ENCODE peak calls at places on chromosomes 16 and 17, in four cellular contexts. One of them, this sample, is unnamed.
A peak's percentile ranks its signal among the peaks of the same experiment; 100 is the strongest.

GRCh38 chr17:77308768-77309726 is 168.3 kb downstream of the SEC14L1 start:
- DNase-seq in BE2C: peak; percentile 37
- DNase-seq in HCT116: no peak
- DNase-seq in mesenchymal stem cell: peak; percentile 83
- DNase-seq in this sample: peak; percentile 83

GRCh38 chr17:40326832-40327199 is 17.8 kb downstream of the RARA start:
- DNase-seq in BE2C: no peak
- DNase-seq in HCT116: no peak
- DNase-seq in mesenchymal stem cell: no peak
- DNase-seq in this sample: no peak

GRCh38 chr16:29743827-29744531 is 1.8 kb downstream of the C16orf54 start:
- DNase-seq in HCT116: no peak
- DNase-seq in BE2C: no peak
- DNase-seq in mesenchymal stem cell: no peak
- DNase-seq in this sample: no peak

GRCh38 chr17:78120971-78121800 is 7.4 kb downstream of the TMC6 start:
- DNase-seq in HCT116: no peak
- DNase-seq in BE2C: no peak
- DNase-seq in mesenchymal stem cell: no peak
- DNase-seq in this sample: no peak

GRCh38 chr16:67157106-67157748 is 2.5 kb downstream of the TRADD start:
- DNase-seq in BE2C: no peak
- DNase-seq in HCT116: no peak
- DNase-seq in mesenchymal stem cell: no peak
- DNase-seq in this sample: no peak

GRCh38 chr17:48614904-48615211 is 234 bp downstream of the HOXB8 start:
- DNase-seq in HCT116: no peak
- DNase-seq in mesenchymal stem cell: no peak
- DNase-seq in BE2C: no peak
- DNase-seq in this sample: no peak

GRCh38 chr17:45648642-45649041 is 135.5 kb upstream of the CRHR1 start:
- DNase-seq in BE2C: no peak
- DNase-seq in mesenchymal stem cell: no peak
- DNase-seq in HCT116: no peak
- DNase-seq in this sample: no peak

GRCh38 chr16:4184038-4184702 is 57.7 kb downstream of the SRL start:
- DNase-seq in HCT116: no peak
- DNase-seq in BE2C: no peak
- DNase-seq in mesenchymal stem cell: no peak
- DNase-seq in this sample: no peak

GRCh38 chr16:27177031-27177774 is 26.1 kb upstream of the KDM8 start:
- DNase-seq in HCT116: no peak
- DNase-seq in mesenchymal stem cell: peak; percentile 68
- DNase-seq in BE2C: no peak
- DNase-seq in this sample: peak; percentile 48

GRCh38 chr16:53458623-53459022 is 24.4 kb downstream of the RBL2 start:
- DNase-seq in BE2C: peak; percentile 24
- DNase-seq in HCT116: no peak
- DNase-seq in mesenchymal stem cell: no peak
- DNase-seq in this sample: no peak

GRCh38 chr16:49467540-49468372 is 94.2 kb downstream of the C16orf78 start:
- DNase-seq in HCT116: no peak
- DNase-seq in BE2C: no peak
- DNase-seq in mesenchymal stem cell: no peak
- DNase-seq in this sample: no peak

GRCh38 chr17:2243953-2244352 is 59.6 kb downstream of the SMG6 start:
- DNase-seq in BE2C: no peak
- DNase-seq in HCT116: no peak
- DNase-seq in mesenchymal stem cell: peak; percentile 69
- DNase-seq in this sample: peak; percentile 58

GRCh38 chr17:39057807-39058206 is 90.6 kb upstream of the FBXO47 start:
- DNase-seq in HCT116: no peak
- DNase-seq in mesenchymal stem cell: no peak
- DNase-seq in BE2C: no peak
- DNase-seq in this sample: no peak
- H3K4me3 ChIP-seq in HCT116: peak overlapping the region; percentile 77
- H3K4me3 ChIP-seq in mesenchymal stem cell: peak overlapping the region; percentile 87
- H3K4me3 ChIP-seq in BE2C: peak overlapping the region; percentile 81
- H3K4me3 ChIP-seq in this sample: peak overlapping the region; percentile 88

GRCh38 chr17:35715416-35715815 is 16.0 kb upstream of the RASL10B start:
- DNase-seq in mesenchymal stem cell: no peak
- DNase-seq in BE2C: peak; percentile 28
- DNase-seq in HCT116: no peak
- DNase-seq in this sample: no peak

GRCh38 chr17:35716897-35717839 is 14.3 kb upstream of the RASL10B start:
- DNase-seq in BE2C: no peak
- DNase-seq in HCT116: no peak
- DNase-seq in mesenchymal stem cell: peak; percentile 46
- DNase-seq in this sample: peak; percentile 86

GRCh38 chr17:35713069-35713728 is 18.2 kb upstream of the RASL10B start:
- DNase-seq in mesenchymal stem cell: peak; percentile 99
- DNase-seq in HCT116: no peak
- DNase-seq in BE2C: peak; percentile 44
- DNase-seq in this sample: peak; percentile 80

GRCh38 chr17:35714988-35715387 is 16.5 kb upstream of the RASL10B start:
- DNase-seq in mesenchymal stem cell: no peak
- DNase-seq in HCT116: no peak
- DNase-seq in BE2C: no peak
- DNase-seq in this sample: peak; percentile 34

GRCh38 chr17:35716173-35716572 is 15.3 kb upstream of the RASL10B start:
- DNase-seq in HCT116: no peak
- DNase-seq in BE2C: no peak
- DNase-seq in mesenchymal stem cell: no peak
- DNase-seq in this sample: no peak
- H3K4me1 ChIP-seq in HCT116: no peaks in the 10 kb centered on the region
- H3K4me1 ChIP-seq in BE2C: peaks cover 29% of the 10 kb centered on the region
- H3K4me1 ChIP-seq in mesenchymal stem cell: no peaks in the 10 kb centered on the region
- H3K4me1 ChIP-seq in this sample: peaks cover 68% of the 10 kb centered on the region

GRCh38 chr16:74605332-74605731 is 1.6 kb downstream of the GLG1 start:
- DNase-seq in BE2C: no peak
- DNase-seq in mesenchymal stem cell: no peak
- DNase-seq in HCT116: no peak
- DNase-seq in this sample: peak; percentile 28
- H3K4me3 ChIP-seq in BE2C: peak overlapping the region; percentile 88
- H3K4me3 ChIP-seq in mesenchymal stem cell: peak overlapping the region; percentile 96
- H3K4me3 ChIP-seq in HCT116: peak overlapping the region; percentile 85
- H3K4me3 ChIP-seq in this sample: peak overlapping the region; percentile 86

DNA sequence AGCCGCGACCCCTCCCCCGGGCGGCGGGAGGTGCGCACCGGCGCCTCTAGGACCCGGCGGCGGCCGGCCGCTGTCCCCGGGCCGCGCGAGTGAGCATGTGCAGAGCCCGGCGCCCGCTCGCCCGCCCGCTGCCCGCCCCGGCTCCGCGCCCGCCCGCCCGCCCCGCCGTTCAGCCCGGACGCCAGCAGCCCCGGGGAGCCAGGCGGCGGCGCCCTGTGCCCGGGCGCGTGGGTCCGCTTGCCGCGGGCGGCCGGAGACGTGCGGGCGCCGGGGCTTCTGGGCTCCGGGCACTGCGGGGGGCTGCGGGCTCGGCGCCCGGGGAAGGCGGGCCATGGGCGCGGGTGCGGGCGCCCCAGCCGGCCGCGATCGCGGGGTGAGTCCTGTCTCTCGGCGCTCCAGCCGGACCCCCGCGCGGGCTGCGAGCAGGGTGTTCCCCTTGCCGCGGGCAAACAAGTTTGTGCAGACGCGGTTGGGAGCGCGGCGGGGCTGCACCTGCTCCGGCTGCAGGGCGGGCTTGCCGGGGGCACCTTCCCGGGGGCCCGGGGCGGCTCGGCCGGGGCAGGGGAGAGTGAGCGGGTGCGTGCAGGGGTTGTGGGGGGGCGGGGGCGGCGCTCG is at the start of gene WSCD1:
- DNase-seq in HCT116: no peak
- DNase-seq in mesenchymal stem cell: peak; percentile 24
- DNase-seq in BE2C: no peak
- DNase-seq in this sample: peak; percentile 76
- H3K4me1 ChIP-seq in HCT116: no peaks in the 10 kb centered on the region
- H3K4me1 ChIP-seq in mesenchymal stem cell: peaks cover 10% of the 10 kb centered on the region
- H3K4me1 ChIP-seq in BE2C: no peaks in the 10 kb centered on the region
- H3K4me1 ChIP-seq in this sample: peaks cover 3% of the 10 kb centered on the region

GRCh38 chr17:63932721-63933120 is 590 bp upstream of the CD79B start:
- DNase-seq in mesenchymal stem cell: no peak
- DNase-seq in HCT116: no peak
- DNase-seq in BE2C: no peak
- DNase-seq in this sample: no peak

GRCh38 chr17:63932008-63932561 is at the start of gene CD79B:
- DNase-seq in mesenchymal stem cell: no peak
- DNase-seq in BE2C: no peak
- DNase-seq in HCT116: no peak
- DNase-seq in this sample: no peak

GRCh38 chr17:63929860-63930766 is 2.0 kb downstream of the CD79B start:
- DNase-seq in HCT116: no peak
- DNase-seq in BE2C: no peak
- DNase-seq in mesenchymal stem cell: no peak
- DNase-seq in this sample: no peak

GRCh38 chr17:63928966-63929695 is 3.0 kb downstream of the CD79B start:
- DNase-seq in HCT116: no peak
- DNase-seq in BE2C: no peak
- DNase-seq in mesenchymal stem cell: no peak
- DNase-seq in this sample: no peak

DNA sequence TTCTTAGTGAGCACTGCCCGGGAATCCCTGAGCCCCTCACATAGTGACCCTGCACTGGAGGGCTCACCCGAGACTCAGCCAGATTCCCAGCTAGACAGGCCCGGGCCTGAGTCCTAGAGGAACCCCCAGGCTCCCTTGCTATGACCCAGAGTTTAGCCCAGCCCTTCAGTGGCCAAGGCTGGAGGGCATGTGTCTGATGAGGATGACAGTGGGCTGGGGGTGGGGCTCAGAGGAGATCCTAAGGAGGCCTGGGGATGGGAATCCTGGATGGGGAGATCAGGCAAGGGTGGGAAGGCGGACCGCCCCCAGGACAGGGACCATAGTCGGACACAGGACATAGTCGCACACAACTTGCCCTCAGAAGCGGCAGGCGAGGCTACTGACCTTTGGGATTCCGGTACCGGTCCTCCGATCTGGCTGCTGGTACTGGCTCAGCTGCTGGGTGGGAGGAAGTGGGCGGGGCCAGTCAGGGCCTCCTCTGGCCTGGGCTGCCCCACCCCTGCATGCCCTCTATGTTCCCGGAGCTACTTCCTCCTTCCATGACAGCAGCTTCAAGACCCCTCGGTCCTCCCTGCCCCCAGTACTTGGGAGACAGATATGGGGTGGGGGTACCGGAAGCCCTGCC is 1.1 kb downstream of the CD79B start:
- DNase-seq in HCT116: no peak
- DNase-seq in mesenchymal stem cell: no peak
- DNase-seq in BE2C: no peak
- DNase-seq in this sample: no peak
- H3K4me3 ChIP-seq in HCT116: no peak overlapping the region
- H3K4me3 ChIP-seq in mesenchymal stem cell: no peak overlapping the region
- H3K4me3 ChIP-seq in BE2C: no peak overlapping the region
- H3K4me3 ChIP-seq in this sample: no peak overlapping the region

This sample was measured in adipocyte.